ENCODE peak calls at places on chromosome X, in nine cellular contexts. V is lower leg skin, D is tibial nerve, B is breast epithelium, A is uterus, X is cardiac fibroblast, T is AG10803, E is fibroblast of pulmonary artery, S is upper lobe of right lung. C is an unnamed sample.

GRCh38 chrX:148422531-148422930 is 77.9 kb upstream of the AFF2 start:
- DNase-seq in V (no peak), D (no peak), B (no peak), A (no peak), X (peak), T (peak), E (no peak), S (no peak), C (no peak)

GRCh38 chrX:30888526-30889146 is 418 bp downstream of the TAB3 start:
- DNase-seq in V (peak), D (no peak), B (no peak), A (peak), X (peak), T (no peak), E (no peak), S (no peak), C (no peak)

GRCh38 chrX:21638311-21638710 is 19.8 kb downstream of the KLHL34 start:
- DNase-seq in V (no peak), D (no peak), B (no peak), A (no peak), X (peak), T (peak), E (peak), S (no peak), C (no peak)

GRCh38 chrX:102739642-102740041 is 19.1 kb downstream of the GPRASP3 start:
- DNase-seq in V (no peak), D (no peak), B (no peak), A (no peak), X (peak), T (no peak), E (no peak), S (no peak), C (no peak)

GRCh38 chrX:6813836-6814370 is 279.0 kb upstream of the VCX3A start:
- DNase-seq in V (no peak), D (no peak), B (no peak), A (no peak), X (no peak), T (no peak), E (no peak), S (no peak), C (no peak)

GRCh38 chrX:49079489-49080428 is at the start of gene WDR45:
- DNase-seq in V (peak), D (peak), B (peak), A (peak), X (peak), T (peak), E (peak), S (peak), C (peak)

GRCh38 chrX:41559662-41560061 is 112.5 kb downstream of the NYX start:
- DNase-seq in V (no peak), D (peak), B (no peak), A (peak), X (peak), T (peak), E (peak), S (no peak), C (peak)

GRCh38 chrX:80285131-80285773 is 135.0 kb upstream of the TENT5D start:
- DNase-seq in V (no peak), D (no peak), B (no peak), A (no peak), X (peak), T (peak), E (peak), S (no peak), C (no peak)

GRCh38 chrX:25941087-25941486 is 197.1 kb upstream of the MAGEB18 start:
- DNase-seq in V (no peak), D (no peak), B (no peak), A (no peak), X (peak), T (peak), E (peak), S (no peak), C (no peak)

GRCh38 chrX:97126020-97126419 is 242.3 kb downstream of the RPA4 start:
- DNase-seq in V (no peak), D (no peak), B (no peak), A (no peak), X (peak), T (peak), E (peak), S (no peak), C (peak)

GRCh38 chrX:153556767-153557166 is 39.3 kb downstream of the ATP2B3 start:
- DNase-seq in V (no peak), D (no peak), B (no peak), A (no peak), X (no peak), T (no peak), E (no peak), S (no peak), C (no peak)

GRCh38 chrX:69539437-69539836 is 35.3 kb downstream of the NALF2 start:
- DNase-seq in V (peak), D (no peak), B (no peak), A (no peak), X (no peak), T (no peak), E (no peak), S (no peak), C (no peak)

GRCh38 chrX:21725498-21725897 is 32.4 kb downstream of the SMPX start:
- DNase-seq in V (no peak), D (no peak), B (no peak), A (no peak), X (peak), T (peak), E (peak), S (no peak), C (no peak)

GRCh38 chrX:111376897-111377601 is 34.9 kb downstream of the DCX start:
- DNase-seq in V (no peak), D (no peak), B (no peak), A (no peak), X (no peak), T (no peak), E (no peak), S (no peak), C (no peak)

GRCh38 chrX:10450229-10450958 is 170.0 kb downstream of the MID1 start:
- DNase-seq in V (no peak), D (no peak), B (no peak), A (no peak), X (peak), T (peak), E (peak), S (no peak), C (peak)

GRCh38 chrX:118755633-118756032 is 28.2 kb downstream of the IL13RA1 start:
- DNase-seq in V (no peak), D (peak), B (no peak), A (no peak), X (peak), T (peak), E (no peak), S (no peak), C (no peak)

GRCh38 chrX:52574416-52575275 is 57.8 kb upstream of the XAGE1B start:
- DNase-seq in V (no peak), D (no peak), B (no peak), A (no peak), X (peak), T (peak), E (peak), S (no peak), C (peak)

GRCh38 chrX:38880460-38880859 is 79.2 kb downstream of the MID1IP1 start:
- DNase-seq in V (no peak), D (no peak), B (no peak), A (no peak), X (peak), T (peak), E (no peak), S (no peak), C (no peak)

GRCh38 chrX:99117011-99117410 is 1293.1 kb downstream of the PCDH19 start:
- DNase-seq in V (no peak), D (no peak), B (no peak), A (no peak), X (no peak), T (no peak), E (no peak), S (no peak), C (no peak)

GRCh38 chrX:69063486-69063885 is 101.8 kb downstream of the PJA1 start:
- DNase-seq in V (peak), D (no peak), B (no peak), A (no peak), X (no peak), T (no peak), E (no peak), S (no peak), C (no peak)

GRCh38 chrX:22300130-22300529 is 27.4 kb downstream of the CBLL2 start:
- DNase-seq in V (no peak), D (no peak), B (no peak), A (peak), X (peak), T (peak), E (peak), S (no peak), C (peak)

GRCh38 chrX:154918060-154918483 is 31.9 kb downstream of the F8A1 start:
- DNase-seq in V (no peak), D (peak), B (peak), A (peak), X (peak), T (peak), E (peak), S (no peak), C (peak)

DNA sequence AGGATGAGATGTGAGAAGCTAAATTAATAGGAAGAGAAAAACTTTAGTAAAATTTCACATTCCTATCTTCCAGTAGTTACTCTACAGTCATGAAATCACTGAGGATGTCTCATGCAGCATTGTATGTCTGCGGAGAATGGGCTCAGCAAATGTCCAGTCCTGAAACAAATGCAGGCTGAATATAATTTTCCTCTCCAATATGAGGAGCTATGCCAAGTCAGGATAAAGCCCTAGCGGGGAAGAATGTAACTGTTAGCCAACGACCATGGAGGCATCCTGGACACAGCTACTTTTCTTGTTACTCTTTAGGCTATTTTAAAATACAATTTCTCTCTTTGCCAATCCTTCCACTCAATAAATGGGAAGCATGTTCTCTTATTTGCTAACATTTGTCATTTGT is 127.7 kb downstream of the PRKX start:
- DNase-seq in V (no peak), D (no peak), B (no peak), A (no peak), X (no peak), T (no peak), E (no peak), S (no peak), C (no peak)
- TF ChIP-seq CTCF in V (no peak), D (no peak), B (no peak), A (no peak), X (no peak), T (peak), E (peak), S (no peak), C (peak)

DNA sequence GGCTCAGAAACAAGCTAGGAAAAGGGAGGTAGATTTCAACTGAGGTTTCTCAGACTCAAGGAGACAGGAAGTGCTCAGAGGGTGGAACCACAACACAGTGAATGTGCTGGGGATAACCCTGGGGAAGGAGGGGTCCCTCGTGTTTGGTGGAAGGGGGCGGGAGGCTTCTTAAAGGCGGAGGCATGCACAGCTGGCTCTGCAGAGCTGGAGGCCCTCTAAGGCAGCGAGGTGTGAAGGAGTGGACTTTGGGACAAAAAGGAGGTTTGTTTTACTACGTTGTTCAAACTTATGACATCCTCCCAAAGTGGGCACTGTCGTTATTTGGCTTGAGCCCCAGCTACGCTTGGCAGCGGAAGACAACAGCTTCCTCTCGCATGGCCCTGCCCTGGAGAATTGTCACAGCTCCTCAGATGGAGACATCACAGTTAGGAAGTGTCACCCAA is 21.7 kb upstream of the MTM1 start:
- DNase-seq in V (no peak), D (no peak), B (no peak), A (no peak), X (no peak), T (no peak), E (peak), S (no peak), C (no peak)
- H3K4me3 ChIP-seq in V (no peak), D (no peak), B (no peak), A (no peak), X (no peak), T (no peak), E (no peak), S (no peak), C (no peak)

GRCh38 chrX:139967300-139967699 is 2.0 kb upstream of the CXorf66 start:
- DNase-seq in V (no peak), D (no peak), B (no peak), A (no peak), X (peak), T (no peak), E (peak), S (no peak), C (no peak)
- TF ChIP-seq CTCF in V (no peak), D (no peak), B (no peak), A (no peak), X (peak), T (peak), E (peak), S (no peak), C (peak)

GRCh38 chrX:2398341-2398656 is 102.5 kb downstream of the DHRSX start:
- DNase-seq in V (peak), D (no peak), B (no peak), A (no peak), X (no peak), T (no peak), E (no peak), S (no peak), C (no peak)

GRCh38 chrX:2404816-2405215 is 96.0 kb downstream of the DHRSX start:
- DNase-seq in V (peak), D (no peak), B (no peak), A (no peak), X (no peak), T (no peak), E (no peak), S (no peak), C (no peak)

GRCh38 chrX:2402361-2402690 is 98.5 kb downstream of the DHRSX start:
- DNase-seq in V (no peak), D (no peak), B (no peak), A (no peak), X (no peak), T (no peak), E (no peak), S (no peak), C (no peak)

GRCh38 chrX:2401201-2401589 is 99.6 kb downstream of the DHRSX start:
- DNase-seq in V (peak), D (no peak), B (no peak), A (no peak), X (no peak), T (peak), E (no peak), S (no peak), C (no peak)

DNA sequence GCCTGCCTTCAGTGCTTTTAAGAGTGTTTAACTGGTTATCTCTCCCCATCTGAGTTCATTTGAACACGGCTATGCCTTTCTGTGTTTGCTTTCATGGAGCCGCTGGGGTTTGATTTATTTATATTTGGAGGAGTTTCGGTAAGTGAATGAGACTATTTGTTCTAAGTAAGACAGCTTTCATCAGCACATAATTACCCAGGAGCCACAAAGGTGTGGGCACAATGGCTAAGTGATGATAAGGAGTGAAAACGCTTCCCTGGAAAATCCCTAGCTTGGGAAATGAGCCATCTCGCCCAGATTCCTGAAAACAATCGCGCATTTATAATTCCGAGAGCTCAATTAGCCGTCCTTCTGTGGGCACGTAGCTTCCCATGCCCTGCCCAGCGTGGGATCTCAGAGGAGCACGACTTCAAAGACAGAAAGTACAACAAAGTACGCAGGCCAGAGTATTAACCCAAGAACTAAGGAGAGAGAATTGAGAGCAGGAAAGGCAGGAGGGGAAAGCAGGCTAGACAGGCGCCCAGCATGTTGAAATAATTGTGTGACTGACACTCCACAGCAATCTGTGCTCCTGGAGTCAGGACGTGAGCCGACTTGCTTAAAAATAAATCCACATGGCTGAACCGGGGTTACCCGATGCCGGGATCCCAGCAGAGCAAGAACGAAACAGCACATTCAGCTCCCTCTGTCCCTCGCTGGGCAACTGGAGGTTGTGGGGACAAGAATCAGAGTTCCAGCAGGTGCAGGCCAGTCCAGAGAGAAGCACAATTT is 99.0 kb downstream of the DHRSX start:
- DNase-seq in V (peak), D (peak), B (no peak), A (no peak), X (no peak), T (peak), E (no peak), S (no peak), C (peak)
- H3K4me3 ChIP-seq in V (no peak), D (peak), B (peak), A (no peak), X (no peak), T (peak), E (no peak), S (peak), C (peak)

GRCh38 chrX:133958997-133959688 is 26.3 kb downstream of the GPC3 start:
- DNase-seq in V (no peak), D (no peak), B (no peak), A (no peak), X (no peak), T (no peak), E (peak), S (no peak), C (no peak)
- TF ChIP-seq CTCF in V (no peak), D (no peak), B (no peak), A (peak), X (no peak), T (peak), E (peak), S (peak), C (no peak)

DNA sequence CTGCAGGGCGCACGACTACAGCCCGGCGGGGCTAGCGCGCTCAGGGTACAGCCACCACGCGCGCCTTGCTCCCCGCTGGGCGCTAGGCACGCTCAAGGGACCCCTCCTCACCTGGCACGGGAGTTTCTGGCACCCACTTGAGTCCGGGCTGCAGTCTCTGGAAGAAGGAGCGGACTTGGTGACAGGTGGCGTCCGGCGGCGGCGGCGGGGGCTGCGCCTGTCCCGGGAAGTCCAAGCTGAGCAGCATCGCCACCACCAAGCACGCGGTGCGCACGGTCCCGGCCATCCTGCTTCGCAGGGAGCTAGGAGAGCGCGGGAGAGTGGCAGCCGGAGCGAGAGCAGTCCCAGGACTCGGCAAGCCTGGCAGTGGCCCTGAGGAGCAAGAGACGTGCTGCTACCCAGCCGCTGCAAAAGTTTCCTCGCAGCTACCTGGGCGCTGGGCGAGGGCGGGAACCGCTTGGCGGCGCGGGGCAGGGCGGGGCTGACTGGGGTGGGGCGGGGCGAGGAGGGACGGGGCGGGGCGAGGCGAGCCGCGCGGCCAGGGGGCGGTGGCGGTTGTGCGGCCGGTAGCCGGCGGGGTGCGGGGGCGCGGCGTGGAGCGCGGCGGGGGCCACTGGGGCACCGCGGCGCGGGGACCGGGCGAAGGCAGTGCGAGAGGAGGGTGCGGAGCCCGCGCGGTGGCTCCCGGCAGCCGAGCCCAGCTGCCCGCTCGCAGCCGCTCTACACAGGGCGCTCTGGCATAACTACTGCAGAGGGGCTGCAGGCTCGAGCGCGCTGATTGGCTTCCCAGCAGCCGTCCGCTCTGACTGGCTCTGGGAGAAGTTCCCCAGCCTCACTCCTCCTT is at the start of gene GPC3:
- DNase-seq in V (no peak), D (no peak), B (no peak), A (peak), X (no peak), T (no peak), E (peak), S (peak), C (peak)
- H3K4me3 ChIP-seq in V (no peak), D (peak), B (peak), A (peak), X (peak), T (peak), E (peak), S (peak), C (peak)

GRCh38 chrX:66015906-66016689 is 23.8 kb downstream of the VSIG4 start:
- DNase-seq in V (no peak), D (no peak), B (no peak), A (no peak), X (no peak), T (no peak), E (no peak), S (no peak), C (no peak)

GRCh38 chrX:66014084-66014483 is 25.8 kb downstream of the VSIG4 start:
- DNase-seq in V (no peak), D (no peak), B (no peak), A (no peak), X (no peak), T (no peak), E (no peak), S (no peak), C (no peak)

GRCh38 chrX:66016905-66017658 is 22.8 kb downstream of the VSIG4 start:
- DNase-seq in V (no peak), D (no peak), B (no peak), A (no peak), X (no peak), T (no peak), E (no peak), S (no peak), C (no peak)

GRCh38 chrX:66014560-66014959 is 25.3 kb downstream of the VSIG4 start:
- DNase-seq in V (no peak), D (no peak), B (no peak), A (no peak), X (no peak), T (no peak), E (no peak), S (no peak), C (no peak)

GRCh38 chrX:66015152-66015827 is 24.6 kb downstream of the VSIG4 start:
- DNase-seq in V (no peak), D (no peak), B (no peak), A (no peak), X (peak), T (no peak), E (peak), S (no peak), C (no peak)
- TF ChIP-seq CTCF in V (no peak), D (no peak), B (no peak), A (no peak), X (no peak), T (no peak), E (no peak), S (no peak), C (no peak)

C was measured in astrocyte of the cerebellum.